ENCODE peak calls at places on chromosome 7, in four cellular contexts. R, Q, E and D are unnamed samples.

GRCh38 chr7:26413007-26413691 is 121.5 kb downstream of the SNX10 start:
- DNase-seq in R (no peak), E (no peak), Q (no peak), D (no peak)

GRCh38 chr7:157320607-157320979 is 16.2 kb upstream of the DNAJB6 start:
- DNase-seq in R (no peak), E (no peak), Q (no peak), D (no peak)

GRCh38 chr7:17490825-17491224 is 192.4 kb downstream of the AHR start:
- DNase-seq in R (no peak), Q (no peak), E (no peak), D (no peak)

GRCh38 chr7:134101716-134102115 is 25.4 kb upstream of the LRGUK start:
- DNase-seq in Q (no peak), R (no peak), E (no peak), D (no peak)

GRCh38 chr7:47102442-47102841 is 479.5 kb downstream of the TNS3 start:
- DNase-seq in Q (no peak), E (no peak), R (peak; percentile 13), D (no peak)

GRCh38 chr7:110358028-110358427 is 732.9 kb upstream of the LRRN3 start:
- DNase-seq in R (no peak), E (no peak), Q (no peak), D (no peak)

GRCh38 chr7:1224093-1224702 is 8.5 kb upstream of the UNCX start:
- DNase-seq in R (no peak), E (no peak), Q (no peak), D (no peak)

GRCh38 chr7:37916673-37917660 is at the start of gene SFRP4:
- DNase-seq in Q (peak; percentile 53), R (peak; percentile 82), E (no peak), D (no peak)

GRCh38 chr7:84200859-84201258 is 6.3 kb upstream of the SEMA3A start:
- DNase-seq in R (no peak), Q (no peak), E (no peak), D (no peak)

GRCh38 chr7:112448891-112449290 is 1.4 kb upstream of the IFRD1 start:
- DNase-seq in Q (no peak), R (no peak), E (no peak), D (no peak)

GRCh38 chr7:157414702-157415096 is 77.9 kb downstream of the DNAJB6 start:
- DNase-seq in Q (no peak), E (no peak), R (no peak), D (no peak)

GRCh38 chr7:158004123-158004490 is 583.5 kb downstream of the PTPRN2 start:
- DNase-seq in Q (no peak), R (no peak), E (no peak), D (no peak)

GRCh38 chr7:124033093-124033806 is 383 bp upstream of the TMEM229A start:
- DNase-seq in R (no peak), E (no peak), Q (no peak), D (no peak)

GRCh38 chr7:106178593-106179134 is 66.6 kb upstream of the SYPL1 start:
- DNase-seq in Q (peak; percentile 42), E (no peak), R (peak; percentile 4), D (no peak)

GRCh38 chr7:41930538-41931262 is 227.8 kb upstream of the INHBA start:
- DNase-seq in E (no peak), R (no peak), Q (peak; percentile 36), D (no peak)

GRCh38 chr7:94436018-94436604 is 41.4 kb downstream of the COL1A2 start:
- DNase-seq in E (peak; percentile 37), R (peak; percentile 91), Q (peak; percentile 68), D (no peak)